ENCODE peak calls at places on chromosomes 1 and 21, in seven cellular contexts. One of them, this sample, is unnamed.

GRCh38 chr1:4408380-4408779 is 246.0 kb upstream of the AJAP1 start:
- DNase-seq in fibroblast of lung: no peak
- DNase-seq in ovary: no peak
- DNase-seq in CD8-positive, alpha-beta T cell: no peak
- DNase-seq in breast epithelium: no peak
- DNase-seq in psoas muscle: no peak
- DNase-seq in GM12865: no peak
- DNase-seq in this sample: no peak

GRCh38 chr1:47568763-47569162 is 130.9 kb downstream of the FOXD2 start:
- DNase-seq in fibroblast of lung: no peak
- DNase-seq in ovary: no peak
- DNase-seq in CD8-positive, alpha-beta T cell: no peak
- DNase-seq in breast epithelium: no peak
- DNase-seq in psoas muscle: no peak
- DNase-seq in GM12865: no peak
- DNase-seq in this sample: no peak

GRCh38 chr1:226717256-226717909 is 21.7 kb downstream of the ITPKB start:
- DNase-seq in fibroblast of lung: peak; percentile 25
- DNase-seq in ovary: no peak
- DNase-seq in CD8-positive, alpha-beta T cell: no peak
- DNase-seq in breast epithelium: no peak
- DNase-seq in psoas muscle: no peak
- DNase-seq in GM12865: no peak
- DNase-seq in this sample: no peak

GRCh38 chr1:162954824-162955223 is 93.8 kb upstream of the CCDC190 start:
- DNase-seq in fibroblast of lung: no peak
- DNase-seq in ovary: no peak
- DNase-seq in CD8-positive, alpha-beta T cell: no peak
- DNase-seq in breast epithelium: no peak
- DNase-seq in psoas muscle: no peak
- DNase-seq in GM12865: no peak
- DNase-seq in this sample: peak; percentile 60

GRCh38 chr1:15847100-15847892 is at the start of gene SPEN:
- DNase-seq in fibroblast of lung: peak; percentile 97
- DNase-seq in ovary: peak; percentile 99
- DNase-seq in CD8-positive, alpha-beta T cell: peak; percentile 95
- DNase-seq in breast epithelium: peak; percentile 96
- DNase-seq in psoas muscle: peak; percentile 99
- DNase-seq in GM12865: peak; percentile 99
- DNase-seq in this sample: peak; percentile 97

GRCh38 chr1:43783671-43784205 is 76.4 kb downstream of the ST3GAL3 start:
- DNase-seq in fibroblast of lung: peak; percentile 50
- DNase-seq in ovary: no peak
- DNase-seq in CD8-positive, alpha-beta T cell: no peak
- DNase-seq in breast epithelium: peak; percentile 53
- DNase-seq in psoas muscle: no peak
- DNase-seq in GM12865: peak; percentile 43
- DNase-seq in this sample: no peak

GRCh38 chr1:47788761-47789160 is 208.4 kb downstream of the TRABD2B start:
- DNase-seq in fibroblast of lung: no peak
- DNase-seq in ovary: no peak
- DNase-seq in CD8-positive, alpha-beta T cell: no peak
- DNase-seq in breast epithelium: no peak
- DNase-seq in psoas muscle: no peak
- DNase-seq in GM12865: no peak
- DNase-seq in this sample: no peak

GRCh38 chr21:42465008-42465878 is 30.8 kb downstream of the RSPH1 start:
- DNase-seq in fibroblast of lung: peak; percentile 6
- DNase-seq in ovary: no peak
- DNase-seq in CD8-positive, alpha-beta T cell: no peak
- DNase-seq in breast epithelium: peak; percentile 10
- DNase-seq in psoas muscle: no peak
- DNase-seq in GM12865: peak; percentile 78
- DNase-seq in this sample: peak; percentile 93

GRCh38 chr1:16351449-16351993 is 759 bp downstream of the FBXO42 start:
- DNase-seq in fibroblast of lung: peak; percentile 31
- DNase-seq in ovary: no peak
- DNase-seq in CD8-positive, alpha-beta T cell: no peak
- DNase-seq in breast epithelium: no peak
- DNase-seq in psoas muscle: no peak
- DNase-seq in GM12865: no peak
- DNase-seq in this sample: peak; percentile 63

GRCh38 chr1:232335261-232335660 is 294.7 kb downstream of the SIPA1L2 start:
- DNase-seq in fibroblast of lung: no peak
- DNase-seq in ovary: no peak
- DNase-seq in CD8-positive, alpha-beta T cell: peak; percentile 6
- DNase-seq in breast epithelium: no peak
- DNase-seq in psoas muscle: no peak
- DNase-seq in GM12865: no peak
- DNase-seq in this sample: no peak

GRCh38 chr1:27368872-27369703 is 2.3 kb upstream of the MAP3K6 start:
- DNase-seq in fibroblast of lung: no peak
- DNase-seq in ovary: no peak
- DNase-seq in CD8-positive, alpha-beta T cell: no peak
- DNase-seq in breast epithelium: no peak
- DNase-seq in psoas muscle: no peak
- DNase-seq in GM12865: no peak
- DNase-seq in this sample: peak; percentile 52

GRCh38 chr1:27372022-27372807 is 2.4 kb downstream of the FCN3 start:
- DNase-seq in fibroblast of lung: no peak
- DNase-seq in ovary: no peak
- DNase-seq in CD8-positive, alpha-beta T cell: no peak
- DNase-seq in breast epithelium: no peak
- DNase-seq in psoas muscle: no peak
- DNase-seq in GM12865: no peak
- DNase-seq in this sample: no peak

GRCh38 chr1:27374687-27375086 is at the start of gene FCN3:
- DNase-seq in fibroblast of lung: no peak
- DNase-seq in ovary: no peak
- DNase-seq in CD8-positive, alpha-beta T cell: no peak
- DNase-seq in breast epithelium: no peak
- DNase-seq in psoas muscle: no peak
- DNase-seq in GM12865: no peak
- DNase-seq in this sample: no peak

GRCh38 chr1:27377760-27378495 is 3.3 kb upstream of the FCN3 start:
- DNase-seq in fibroblast of lung: no peak
- DNase-seq in ovary: no peak
- DNase-seq in CD8-positive, alpha-beta T cell: no peak
- DNase-seq in breast epithelium: no peak
- DNase-seq in psoas muscle: no peak
- DNase-seq in GM12865: no peak
- DNase-seq in this sample: no peak

GRCh38 chr1:27372808-27373690 is 1.6 kb downstream of the FCN3 start:
- DNase-seq in fibroblast of lung: no peak
- DNase-seq in ovary: no peak
- DNase-seq in CD8-positive, alpha-beta T cell: no peak
- DNase-seq in breast epithelium: no peak
- DNase-seq in psoas muscle: no peak
- DNase-seq in GM12865: no peak
- DNase-seq in this sample: no peak
- TF ChIP-seq CTCF in fibroblast of lung: no peak
- TF ChIP-seq CTCF in ovary: no peak
- TF ChIP-seq CTCF in CD8-positive, alpha-beta T cell: no peak
- TF ChIP-seq CTCF in breast epithelium: no peak
- TF ChIP-seq CTCF in psoas muscle: no peak
- TF ChIP-seq CTCF in GM12865: peak; percentile 20
- TF ChIP-seq CTCF in this sample: peak; percentile 47

GRCh38 chr1:18902523-18903312 is at the start of gene ALDH4A1:
- DNase-seq in fibroblast of lung: peak; percentile 98
- DNase-seq in ovary: peak; percentile 97
- DNase-seq in CD8-positive, alpha-beta T cell: peak; percentile 85
- DNase-seq in breast epithelium: peak; percentile 98
- DNase-seq in psoas muscle: peak; percentile 99
- DNase-seq in GM12865: peak; percentile 98
- DNase-seq in this sample: peak; percentile 99
- TF ChIP-seq CTCF in fibroblast of lung: no peak
- TF ChIP-seq CTCF in ovary: no peak
- TF ChIP-seq CTCF in CD8-positive, alpha-beta T cell: no peak
- TF ChIP-seq CTCF in breast epithelium: no peak
- TF ChIP-seq CTCF in psoas muscle: no peak
- TF ChIP-seq CTCF in GM12865: no peak
- TF ChIP-seq CTCF in this sample: no peak

GRCh38 chr1:36149973-36150295 is 648 bp upstream of the TRAPPC3 start:
- DNase-seq in fibroblast of lung: no peak
- DNase-seq in ovary: no peak
- DNase-seq in CD8-positive, alpha-beta T cell: no peak
- DNase-seq in breast epithelium: no peak
- DNase-seq in psoas muscle: no peak
- DNase-seq in GM12865: no peak
- DNase-seq in this sample: no peak

GRCh38 chr1:36151845-36152203 is 2.5 kb upstream of the TRAPPC3 start:
- DNase-seq in fibroblast of lung: peak; percentile 40
- DNase-seq in ovary: no peak
- DNase-seq in CD8-positive, alpha-beta T cell: no peak
- DNase-seq in breast epithelium: no peak
- DNase-seq in psoas muscle: no peak
- DNase-seq in GM12865: peak; percentile 49
- DNase-seq in this sample: no peak

GRCh38 chr1:36151133-36151844 is 2.0 kb upstream of the TRAPPC3 start:
- DNase-seq in fibroblast of lung: no peak
- DNase-seq in ovary: no peak
- DNase-seq in CD8-positive, alpha-beta T cell: no peak
- DNase-seq in breast epithelium: no peak
- DNase-seq in psoas muscle: no peak
- DNase-seq in GM12865: no peak
- DNase-seq in this sample: no peak

GRCh38 chr1:36149237-36149972 is at the start of gene TRAPPC3:
- DNase-seq in fibroblast of lung: peak; percentile 100
- DNase-seq in ovary: peak; percentile 100
- DNase-seq in CD8-positive, alpha-beta T cell: peak; percentile 98
- DNase-seq in breast epithelium: peak; percentile 99
- DNase-seq in psoas muscle: peak; percentile 100
- DNase-seq in GM12865: peak; percentile 100
- DNase-seq in this sample: peak; percentile 100

GRCh38 chr1:36150296-36151132 is 1.2 kb upstream of the TRAPPC3 start:
- DNase-seq in fibroblast of lung: peak; percentile 97
- DNase-seq in ovary: peak; percentile 87
- DNase-seq in CD8-positive, alpha-beta T cell: peak; percentile 29
- DNase-seq in breast epithelium: peak; percentile 93
- DNase-seq in psoas muscle: peak; percentile 93
- DNase-seq in GM12865: peak; percentile 92
- DNase-seq in this sample: peak; percentile 97
- TF ChIP-seq CTCF in fibroblast of lung: no peak
- TF ChIP-seq CTCF in ovary: no peak
- TF ChIP-seq CTCF in CD8-positive, alpha-beta T cell: no peak
- TF ChIP-seq CTCF in breast epithelium: no peak
- TF ChIP-seq CTCF in psoas muscle: no peak
- TF ChIP-seq CTCF in GM12865: no peak
- TF ChIP-seq CTCF in this sample: no peak

GRCh38 chr1:203444077-203444683 is 31.4 kb upstream of the PRELP start:
- DNase-seq in fibroblast of lung: no peak
- DNase-seq in ovary: no peak
- DNase-seq in CD8-positive, alpha-beta T cell: no peak
- DNase-seq in breast epithelium: no peak
- DNase-seq in psoas muscle: no peak
- DNase-seq in GM12865: no peak
- DNase-seq in this sample: no peak

GRCh38 chr1:203443296-203443695 is 32.3 kb upstream of the PRELP start:
- DNase-seq in fibroblast of lung: no peak
- DNase-seq in ovary: no peak
- DNase-seq in CD8-positive, alpha-beta T cell: no peak
- DNase-seq in breast epithelium: no peak
- DNase-seq in psoas muscle: no peak
- DNase-seq in GM12865: no peak
- DNase-seq in this sample: no peak

GRCh38 chr1:203440780-203441179 is 34.8 kb upstream of the PRELP start:
- DNase-seq in fibroblast of lung: peak; percentile 74
- DNase-seq in ovary: peak; percentile 86
- DNase-seq in CD8-positive, alpha-beta T cell: no peak
- DNase-seq in breast epithelium: peak; percentile 81
- DNase-seq in psoas muscle: peak; percentile 80
- DNase-seq in GM12865: peak; percentile 57
- DNase-seq in this sample: peak; percentile 82

GRCh38 chr1:203442821-203443220 is 32.8 kb upstream of the PRELP start:
- DNase-seq in fibroblast of lung: no peak
- DNase-seq in ovary: peak; percentile 41
- DNase-seq in CD8-positive, alpha-beta T cell: no peak
- DNase-seq in breast epithelium: no peak
- DNase-seq in psoas muscle: peak; percentile 46
- DNase-seq in GM12865: no peak
- DNase-seq in this sample: no peak

DNA sequence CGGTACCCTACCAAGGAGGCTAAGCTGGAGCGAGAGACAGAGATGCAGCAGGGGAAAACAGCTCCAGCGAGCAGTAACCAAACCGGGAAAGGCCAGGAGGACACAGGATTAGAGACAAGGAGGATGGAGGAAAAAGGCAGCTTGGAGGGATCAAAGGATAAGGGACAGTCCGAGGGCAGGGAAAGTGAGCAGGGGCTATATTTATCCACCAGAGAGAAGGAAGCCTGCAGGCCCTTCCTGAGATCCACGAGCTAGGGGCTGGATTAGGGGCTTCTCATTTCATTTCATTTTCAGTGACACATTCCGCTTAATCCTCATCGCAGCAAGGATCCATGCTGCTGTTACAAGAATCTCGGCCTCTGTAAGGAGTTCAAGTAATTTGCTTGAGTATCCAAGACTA is 33.8 kb upstream of the PRELP start:
- DNase-seq in fibroblast of lung: no peak
- DNase-seq in ovary: no peak
- DNase-seq in CD8-positive, alpha-beta T cell: no peak
- DNase-seq in breast epithelium: no peak
- DNase-seq in psoas muscle: no peak
- DNase-seq in GM12865: no peak
- DNase-seq in this sample: no peak
- TF ChIP-seq CTCF in fibroblast of lung: no peak
- TF ChIP-seq CTCF in ovary: no peak
- TF ChIP-seq CTCF in CD8-positive, alpha-beta T cell: no peak
- TF ChIP-seq CTCF in breast epithelium: no peak
- TF ChIP-seq CTCF in psoas muscle: no peak
- TF ChIP-seq CTCF in GM12865: no peak
- TF ChIP-seq CTCF in this sample: no peak

DNA sequence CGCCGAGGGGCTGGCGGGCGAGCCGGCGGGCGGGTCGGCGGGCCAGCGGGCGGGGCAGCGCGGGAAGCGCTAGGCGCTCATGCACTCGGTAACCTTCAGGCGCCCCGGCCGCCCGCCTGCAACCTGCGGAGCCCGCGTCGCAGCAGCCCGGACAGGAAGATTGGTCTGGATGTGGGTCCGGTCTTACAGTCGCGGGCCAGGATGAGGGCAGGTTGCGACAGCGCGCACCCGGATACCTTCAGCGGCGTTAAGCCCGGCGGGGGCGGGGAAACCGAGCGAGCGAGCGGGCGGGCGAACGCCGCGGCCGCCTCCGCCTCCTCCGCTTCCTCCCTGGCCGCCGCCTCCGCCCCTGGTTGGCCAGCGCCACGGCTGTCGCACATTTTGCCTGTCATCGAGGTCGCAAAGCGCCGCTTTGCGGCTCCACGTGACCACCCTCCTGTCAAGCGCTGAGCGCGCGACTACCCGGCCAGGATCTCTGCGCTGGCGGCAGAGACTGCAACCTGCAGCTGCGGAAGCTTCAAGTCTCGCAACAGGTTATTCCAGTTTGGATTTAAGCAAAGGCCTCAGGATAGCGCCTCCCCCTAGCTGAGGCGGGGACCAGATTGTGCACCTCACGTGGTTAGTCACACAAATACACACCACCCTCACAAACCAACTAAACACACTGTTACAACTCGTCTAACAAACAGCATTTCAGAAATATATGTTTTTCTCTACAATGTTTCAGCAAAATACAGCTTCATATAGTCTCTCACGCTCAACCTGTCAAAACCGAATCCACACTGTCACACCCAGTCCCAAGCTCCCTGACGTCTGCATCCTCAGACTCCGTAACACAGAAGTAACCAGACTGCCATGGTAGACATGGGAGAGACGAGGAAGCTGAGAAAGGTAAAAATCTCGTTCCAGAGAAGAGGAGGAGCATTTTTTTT is at the start of gene FAF1:
- DNase-seq in fibroblast of lung: peak; percentile 96
- DNase-seq in ovary: peak; percentile 94
- DNase-seq in CD8-positive, alpha-beta T cell: peak; percentile 96
- DNase-seq in breast epithelium: peak; percentile 97
- DNase-seq in psoas muscle: peak; percentile 97
- DNase-seq in GM12865: peak; percentile 99
- DNase-seq in this sample: peak; percentile 97
- TF ChIP-seq CTCF in fibroblast of lung: no peak
- TF ChIP-seq CTCF in ovary: peak; percentile 20
- TF ChIP-seq CTCF in CD8-positive, alpha-beta T cell: no peak
- TF ChIP-seq CTCF in breast epithelium: peak; percentile 10
- TF ChIP-seq CTCF in psoas muscle: peak; percentile 23
- TF ChIP-seq CTCF in GM12865: peak; percentile 19
- TF ChIP-seq CTCF in this sample: peak; percentile 37

This sample was measured in choroid plexus epithelial cell.